ENCODE peak calls at places on chromosomes 11 and 22, in four cellular contexts. A is GM12878, G is K562, B is HepG2. I is an unnamed sample.

GRCh38 chr11:18836415-18836814 is 44.8 kb upstream of the PTPN5 start:
- DNase-seq in A (no peak), G (no peak), B (no peak), I (no peak)

GRCh38 chr11:124938206-124938765 is 2.4 kb upstream of the HEPACAM start:
- DNase-seq in A (no peak), G (no peak), B (peak; percentile 77), I (no peak)

GRCh38 chr11:46410021-46410420 is 18.4 kb upstream of the CHRM4 start:
- DNase-seq in B (no peak), A (no peak), G (no peak), I (peak; percentile 46)

GRCh38 chr11:21037836-21038235 is 368.4 kb downstream of the NELL1 start:
- DNase-seq in A (no peak), B (no peak), G (no peak), I (no peak)

GRCh38 chr11:88480217-88480616 is 142.7 kb upstream of the CTSC start:
- DNase-seq in B (no peak), A (no peak), G (no peak), I (no peak)

GRCh38 chr11:116445108-116446047 is 327.4 kb downstream of the BUD13 start:
- DNase-seq in B (no peak), A (no peak), G (no peak), I (no peak)

GRCh38 chr11:73996161-73996747 is 12.6 kb downstream of the UCP3 start:
- DNase-seq in B (no peak), A (no peak), G (no peak), I (no peak)

GRCh38 chr11:3231851-3232744 is at the start of gene MRGPRE:
- DNase-seq in A (no peak), G (peak; percentile 88), B (no peak), I (no peak)

GRCh38 chr11:57321996-57322880 is 2.5 kb downstream of the TNKS1BP1 start:
- DNase-seq in A (no peak), G (peak; percentile 89), B (peak; percentile 69), I (peak; percentile 95)

GRCh38 chr11:57458410-57459111 is 1.8 kb upstream of the RTN4RL2 start:
- DNase-seq in G (peak; percentile 65), B (no peak), A (no peak), I (no peak)

GRCh38 chr11:7072401-7073028 is 16.3 kb upstream of the RBMXL2 start:
- DNase-seq in B (no peak), G (peak; percentile 9), A (no peak), I (no peak)

GRCh38 chr22:19646383-19646782 is 67.9 kb upstream of the SEPTIN5 start:
- DNase-seq in G (no peak), A (no peak), B (no peak), I (no peak)

GRCh38 chr11:42407379-42407778 is 904.4 kb upstream of the API5 start:
- DNase-seq in B (no peak), G (no peak), A (no peak), I (no peak)

GRCh38 chr22:25661067-25661466 is 80.9 kb upstream of the MYO18B start:
- DNase-seq in B (no peak), G (no peak), A (no peak), I (no peak)

GRCh38 chr11:58318532-58318931 is 40.3 kb downstream of the OR5B17 start:
- DNase-seq in A (no peak), G (no peak), B (no peak), I (no peak)

GRCh38 chr11:88398372-88399140 is 61.0 kb upstream of the CTSC start:
- DNase-seq in G (no peak), B (peak; percentile 31), A (no peak), I (peak; percentile 38)

GRCh38 chr22:19291218-19291579 is 320 bp downstream of the CLTCL1 start:
- DNase-seq in G (peak; percentile 77), A (no peak), B (no peak), I (no peak)

GRCh38 chr22:24822471-24822870 is 16.5 kb downstream of the SGSM1 start:
- DNase-seq in B (no peak), A (no peak), G (no peak), I (no peak)

GRCh38 chr11:121459413-121460041 is 6.8 kb upstream of the SORL1-AS1 start:
- DNase-seq in G (no peak), B (peak; percentile 97), A (no peak), I (no peak)

GRCh38 chr22:48642550-48642949 is 1185.1 kb downstream of the BRD1 start:
- DNase-seq in A (no peak), G (no peak), B (no peak), I (no peak)

GRCh38 chr11:6584528-6584927 is 18.9 kb downstream of the RRP8 start:
- DNase-seq in B (no peak), G (no peak), A (no peak), I (no peak)

GRCh38 chr11:17595526-17596309 is 48.7 kb downstream of the OTOG start:
- DNase-seq in B (no peak), A (no peak), G (no peak), I (no peak)

GRCh38 chr11:87290304-87290922 is 252.7 kb downstream of the TMEM135 start:
- DNase-seq in B (peak; percentile 59), G (peak; percentile 41), A (no peak), I (peak; percentile 42)

GRCh38 chr11:134597452-134597851 is 185.4 kb upstream of the B3GAT1 start:
- DNase-seq in B (no peak), A (no peak), G (no peak), I (no peak)

GRCh38 chr11:70005107-70005818 is 72.9 kb upstream of the ANO1 start:
- DNase-seq in G (no peak), A (no peak), B (no peak), I (no peak)

GRCh38 chr11:46039990-46040389 is 81.3 kb downstream of the PHF21A start:
- DNase-seq in G (no peak), B (no peak), A (no peak), I (no peak)

GRCh38 chr11:77596626-77597025 is 6.9 kb downstream of the AQP11 start:
- DNase-seq in B (no peak), G (no peak), A (no peak), I (no peak)

GRCh38 chr22:18056802-18057474 is 20.9 kb upstream of the PEX26 start:
- DNase-seq in A (peak; percentile 56), G (no peak), B (no peak), I (no peak)

GRCh38 chr11:45104006-45104789 is 42.2 kb upstream of the PRDM11 start:
- DNase-seq in A (no peak), B (no peak), G (no peak), I (no peak)

GRCh38 chr11:126914166-126914565 is 86.4 kb downstream of the KIRREL3 start:
- DNase-seq in A (no peak), B (no peak), G (no peak), I (no peak)

DNA sequence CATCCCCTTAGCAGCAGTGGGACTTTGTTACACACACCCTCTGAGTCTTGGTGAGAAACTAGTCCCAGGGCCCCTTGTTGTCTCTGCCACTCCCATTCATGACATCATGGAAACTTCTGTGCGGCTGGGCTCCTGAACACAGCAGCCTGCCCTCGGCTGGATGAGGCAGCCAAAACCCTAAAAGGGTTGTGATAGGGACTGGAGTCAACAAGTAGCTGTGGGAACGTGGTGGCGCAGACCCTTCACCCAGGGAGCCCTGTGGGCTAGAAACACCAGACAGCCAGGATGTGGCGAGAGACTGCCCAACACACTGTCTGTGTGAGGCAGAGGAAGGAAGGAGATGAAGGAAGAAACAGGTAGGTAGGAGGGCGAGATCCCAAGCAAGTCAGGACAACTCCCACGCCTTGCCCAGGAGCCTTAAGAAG is 3.9 kb downstream of the CD3D start:
- DNase-seq in B (peak; percentile 68), A (no peak), G (peak; percentile 66), I (no peak)
- TF ChIP-seq ESRRA in B (no peak), A (no peak), G (no peak), I (no peak)

GRCh38 chr22:37483050-37483449 is 3.1 kb downstream of the MFNG start:
- DNase-seq in A (no peak), B (no peak), G (no peak), I (no peak)

GRCh38 chr22:37483594-37484114 is 2.5 kb downstream of the MFNG start:
- DNase-seq in G (no peak), B (peak; percentile 11), A (no peak), I (no peak)

GRCh38 chr22:37485714-37486223 is 415 bp downstream of the MFNG start:
- DNase-seq in G (no peak), A (no peak), B (no peak), I (no peak)

GRCh38 chr22:37485006-37485713 is 1.0 kb downstream of the MFNG start:
- DNase-seq in A (no peak), B (no peak), G (no peak), I (no peak)

GRCh38 chr22:37484115-37485005 is 1.8 kb downstream of the MFNG start:
- DNase-seq in G (no peak), A (peak; percentile 75), B (no peak), I (no peak)
- TF ChIP-seq SMC3 in G (no peak), A (no peak), B (no peak), I (no peak)

DNA sequence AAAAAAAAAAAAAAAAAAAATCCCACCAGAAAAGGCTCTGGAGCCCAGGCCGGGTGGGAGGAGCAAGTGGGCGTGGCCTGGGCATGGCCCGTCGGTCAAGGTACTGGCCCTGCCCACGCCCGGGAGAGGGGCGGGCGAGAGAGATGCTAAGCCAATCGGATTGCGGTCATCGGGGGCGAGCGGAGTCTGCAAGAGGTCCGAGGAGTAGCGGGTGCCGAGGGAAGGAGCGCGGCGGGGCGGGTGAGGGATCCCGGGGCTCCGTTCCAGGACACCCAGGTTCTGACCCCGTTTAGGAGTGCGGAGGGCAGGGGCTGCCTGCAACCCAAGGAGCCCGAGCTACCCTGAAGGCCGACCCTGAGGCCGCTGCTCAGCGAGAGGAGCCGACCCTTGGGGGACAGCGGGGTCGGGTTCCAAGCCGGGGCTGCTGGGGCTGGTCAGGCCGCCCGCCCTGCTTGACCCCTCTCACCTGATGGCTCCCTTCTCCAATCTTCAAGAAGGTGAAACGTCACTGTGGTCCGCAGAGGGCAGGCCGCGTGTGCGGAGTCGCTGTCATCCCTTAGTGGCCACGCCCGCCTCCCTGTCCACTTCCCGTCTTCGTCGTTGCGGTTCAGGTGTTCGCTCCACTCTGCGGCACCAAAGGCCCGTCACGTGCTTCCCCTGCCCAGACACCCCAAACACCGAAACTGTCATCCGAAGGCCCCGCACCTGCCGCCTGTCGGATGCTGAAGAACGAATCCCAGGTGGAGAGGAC is 11.1 kb upstream of the TAB1 start:
- DNase-seq in G (peak; percentile 96), B (peak; percentile 80), A (no peak), I (peak; percentile 48)
- TF ChIP-seq RFX5 in G (no peak), B (no peak), A (no peak), I (no peak)

GRCh38 chr11:111633248-111633647 is 31.0 kb downstream of the SIK2 start:
- DNase-seq in B (peak; percentile 90), G (no peak), A (no peak), I (no peak)

GRCh38 chr11:111635706-111636045 is 33.4 kb downstream of the SIK2 start:
- DNase-seq in A (no peak), B (no peak), G (peak; percentile 19), I (no peak)

GRCh38 chr11:111632798-111633197 is 30.5 kb downstream of the SIK2 start:
- DNase-seq in A (no peak), B (no peak), G (no peak), I (no peak)

GRCh38 chr11:111634981-111635705 is 32.9 kb downstream of the SIK2 start:
- DNase-seq in B (no peak), A (no peak), G (peak; percentile 23), I (no peak)

DNA sequence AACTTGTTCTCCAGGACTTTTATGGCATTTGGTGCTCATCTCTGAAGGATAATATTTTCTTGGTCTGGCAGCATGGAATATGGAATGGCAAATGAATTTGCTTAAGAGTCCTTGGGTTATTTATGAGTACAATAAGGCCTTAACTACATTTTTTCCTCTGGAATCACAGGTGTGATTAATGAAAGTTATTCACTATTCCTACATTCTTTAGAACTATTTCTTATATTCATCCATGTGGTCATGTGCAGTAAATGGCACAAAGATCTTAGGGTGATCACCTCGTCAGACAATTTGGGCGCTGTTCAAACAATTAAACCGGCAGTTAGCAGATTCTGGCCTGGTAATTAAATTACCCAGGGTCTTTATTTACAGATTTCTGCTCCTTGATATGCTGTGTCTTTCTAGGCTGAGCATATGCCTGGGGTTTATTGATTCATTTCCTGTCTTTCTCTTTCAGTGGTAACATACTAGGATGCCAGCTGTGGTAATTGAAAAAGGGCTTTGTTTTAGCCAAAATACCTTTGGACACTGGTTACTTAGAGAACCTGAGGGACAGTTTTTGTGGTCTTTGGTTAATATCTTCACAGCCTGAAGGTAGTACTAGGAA is 31.6 kb downstream of the SIK2 start:
- DNase-seq in A (peak; percentile 17), G (no peak), B (peak; percentile 51), I (no peak)
- TF ChIP-seq ESRRA in A (no peak), G (no peak), B (no peak), I (no peak)